ENCODE peak calls at places on chromosomes 5 and 9, in seven cellular contexts. S, H, T, D, C, L and Z are unnamed samples.

GRCh38 chr5:96125335-96125891 is 163.8 kb upstream of the ELL2 start:
- DNase-seq in T (no peak), S (no peak), D (no peak), L (no peak), H (no peak), C (no peak), Z (peak)

GRCh38 chr5:154395407-154396106 is 50.2 kb upstream of the SAP30L start:
- DNase-seq in H (peak), C (peak), S (no peak), D (peak), L (no peak), T (peak), Z (no peak)

GRCh38 chr9:108053555-108054061 is 564.0 kb upstream of the KLF4 start:
- DNase-seq in H (peak), D (peak), C (peak), S (peak), L (peak), T (no peak), Z (peak)

GRCh38 chr9:93003552-93004407 is 54.7 kb upstream of the SUSD3 start:
- DNase-seq in S (no peak), D (peak), T (peak), L (no peak), H (peak), C (no peak), Z (peak)

GRCh38 chr9:122005597-122005996 is 87.5 kb downstream of the TTLL11 start:
- DNase-seq in C (no peak), L (no peak), H (peak), S (no peak), D (no peak), T (peak), Z (peak)

GRCh38 chr9:22035591-22036011 is 26.5 kb upstream of the CDKN2B start:
- DNase-seq in L (no peak), H (no peak), D (no peak), C (no peak), S (no peak), T (no peak), Z (peak)

GRCh38 chr9:98563212-98563907 is 145.4 kb downstream of the GABBR2 start:
- DNase-seq in L (no peak), H (peak), T (peak), C (no peak), S (no peak), D (no peak), Z (no peak)

GRCh38 chr5:6328173-6328572 is 50.2 kb downstream of the MED10 start:
- DNase-seq in L (no peak), D (no peak), H (no peak), S (no peak), T (peak), C (no peak), Z (peak)

GRCh38 chr9:5871785-5872184 is 18.9 kb upstream of the MLANA start:
- DNase-seq in H (no peak), C (no peak), T (no peak), D (no peak), S (no peak), L (no peak), Z (peak)

GRCh38 chr5:55969956-55970355 is 24.8 kb downstream of the IL6ST start:
- DNase-seq in T (no peak), H (no peak), S (no peak), C (no peak), D (no peak), L (no peak), Z (peak)

GRCh38 chr9:96620832-96621269 is 1.2 kb upstream of the CDC14B start:
- DNase-seq in T (peak), H (no peak), L (no peak), D (no peak), C (no peak), S (no peak), Z (no peak)

GRCh38 chr9:96618209-96619108 is 1.2 kb downstream of the CDC14B start:
- DNase-seq in L (peak), T (peak), D (peak), C (peak), H (peak), S (peak), Z (peak)

GRCh38 chr9:96620155-96620514 is 492 bp upstream of the CDC14B start:
- DNase-seq in H (no peak), C (no peak), L (no peak), D (no peak), T (no peak), S (no peak), Z (no peak)

GRCh38 chr9:96619109-96619435 is 571 bp downstream of the CDC14B start:
- DNase-seq in T (peak), C (peak), H (no peak), L (no peak), S (no peak), D (no peak), Z (no peak)

DNA sequence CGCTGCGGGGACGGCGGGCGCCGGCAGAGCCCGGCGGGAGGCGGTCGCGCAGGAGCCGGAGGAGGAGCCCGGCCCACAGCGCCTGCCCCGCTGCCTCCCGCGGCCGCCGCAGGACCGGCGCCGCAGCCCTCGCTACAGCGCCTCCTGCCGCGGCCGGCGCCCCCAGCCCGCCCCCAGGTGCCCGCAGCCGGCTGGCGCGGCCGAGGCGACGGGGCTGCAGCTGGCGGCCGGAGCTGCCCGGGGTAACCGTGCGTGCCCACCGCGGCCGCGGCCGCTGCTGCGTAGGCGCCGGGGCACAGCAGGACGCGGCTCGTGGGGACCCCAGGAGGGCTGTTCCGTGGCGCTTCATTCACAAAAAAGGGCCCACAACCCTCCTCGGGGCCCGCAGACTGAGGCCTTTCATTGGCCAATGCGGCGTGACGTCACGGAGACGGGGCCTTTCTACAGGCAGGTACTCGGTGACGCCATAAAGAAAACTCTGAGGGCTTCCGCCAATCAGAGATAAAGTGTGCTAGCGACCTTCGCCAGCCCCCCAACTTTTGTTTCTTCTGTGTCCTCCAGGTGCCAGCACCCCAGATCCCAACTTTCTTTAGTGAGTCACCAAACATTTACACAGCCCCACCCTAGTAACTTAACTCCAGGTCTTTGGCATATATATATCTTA is at the start of gene CDC14B:
- DNase-seq in S (peak), L (peak), H (peak), T (peak), D (peak), C (peak), Z (peak)
- TF ChIP-seq CTCF in S (no peak), L (no peak), H (no peak), T (no peak), D (no peak), C (peak), Z (no peak)

GRCh38 chr5:80208337-80208736 is 47.5 kb downstream of the SERINC5 start:
- DNase-seq in H (no peak), T (no peak), C (no peak), S (no peak), L (no peak), D (no peak), Z (no peak)
- H3K4me3 ChIP-seq in H (no peak), T (no peak), C (no peak), S (no peak), L (no peak), D (no peak), Z (no peak)

GRCh38 chr5:2475902-2476301 is 275.6 kb downstream of the IRX2 start:
- DNase-seq in L (no peak), H (no peak), D (no peak), S (no peak), T (no peak), C (no peak), Z (no peak)
- TF ChIP-seq CTCF in L (no peak), H (no peak), D (no peak), S (no peak), T (peak), C (no peak), Z (no peak)

GRCh38 chr5:87020099-87020934 is 247.4 kb upstream of the RASA1 start:
- DNase-seq in S (no peak), D (peak), C (no peak), T (peak), H (peak), L (no peak), Z (peak)
- H3K4me3 ChIP-seq in S (no peak), D (no peak), C (no peak), T (no peak), H (no peak), L (no peak), Z (no peak)

GRCh38 chr5:63959177-63959982 is 2.9 kb downstream of the HTR1A start:
- DNase-seq in L (no peak), D (no peak), T (peak), H (no peak), C (no peak), S (no peak), Z (no peak)
- TF ChIP-seq CTCF in L (no peak), D (no peak), T (peak), H (no peak), C (no peak), S (no peak), Z (no peak)

GRCh38 chr9:109640232-109641078 is 139.5 kb upstream of the PALM2AKAP2 start:
- DNase-seq in D (peak), L (no peak), C (peak), T (peak), S (no peak), H (no peak), Z (peak)

GRCh38 chr9:109641079-109641659 is 138.8 kb upstream of the PALM2AKAP2 start:
- DNase-seq in T (no peak), S (no peak), L (no peak), D (no peak), C (no peak), H (no peak), Z (no peak)

DNA sequence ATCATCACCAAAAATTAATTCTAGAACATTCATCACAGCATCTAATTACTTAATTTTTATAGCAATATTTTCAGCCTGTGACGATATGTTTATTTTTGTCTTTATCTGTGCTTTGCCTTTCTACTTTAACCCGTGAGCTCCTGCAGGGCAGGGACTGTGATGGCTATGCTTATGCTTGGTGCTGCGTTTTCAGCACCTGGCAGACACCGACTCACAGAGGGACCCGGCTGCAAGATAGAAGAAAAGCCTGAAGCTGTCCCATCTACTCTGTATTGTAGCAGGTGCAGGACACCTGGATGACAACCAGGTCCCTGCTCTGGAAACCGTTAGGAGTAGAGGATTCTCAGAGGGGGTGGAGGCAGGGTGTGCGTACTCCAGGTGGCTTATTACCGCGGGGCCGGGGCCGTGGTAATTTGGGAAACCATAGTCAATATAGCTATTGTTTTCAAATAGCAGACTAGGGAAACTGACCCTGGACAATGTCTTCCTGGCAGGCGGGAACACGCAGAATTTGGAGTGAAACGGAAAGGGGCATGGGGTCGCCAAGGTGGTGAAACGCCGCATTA is 140.2 kb upstream of the PALM2AKAP2 start:
- DNase-seq in H (no peak), T (no peak), S (no peak), C (no peak), L (no peak), D (no peak), Z (no peak)
- H3K4me3 ChIP-seq in H (no peak), T (peak), S (peak), C (peak), L (peak), D (no peak), Z (peak)

GRCh38 chr5:139657363-139658321 is 9.5 kb downstream of the CXXC5 start:
- DNase-seq in S (no peak), C (no peak), D (no peak), L (no peak), T (no peak), H (no peak), Z (peak)

GRCh38 chr5:139659673-139660072 is 11.5 kb downstream of the CXXC5 start:
- DNase-seq in T (peak), S (no peak), D (no peak), L (no peak), C (no peak), H (no peak), Z (no peak)

GRCh38 chr5:139658501-139658927 is 10.4 kb downstream of the CXXC5 start:
- DNase-seq in H (no peak), C (peak), L (no peak), S (no peak), D (no peak), T (no peak), Z (peak)

GRCh38 chr5:139660105-139660915 is 12.2 kb downstream of the CXXC5 start:
- DNase-seq in C (peak), L (no peak), T (no peak), D (peak), S (peak), H (peak), Z (peak)

GRCh38 chr5:139658928-139659667 is 10.9 kb downstream of the CXXC5 start:
- DNase-seq in D (peak), L (no peak), S (no peak), T (peak), H (peak), C (peak), Z (peak)
- TF ChIP-seq CTCF in D (no peak), L (no peak), S (no peak), T (no peak), H (no peak), C (no peak), Z (no peak)

GRCh38 chr9:112644449-112644965 is 73.4 kb downstream of the INIP start:
- DNase-seq in H (no peak), L (no peak), T (no peak), S (no peak), D (no peak), C (no peak), Z (no peak)

GRCh38 chr9:112640311-112640710 is 77.6 kb downstream of the INIP start:
- DNase-seq in T (no peak), L (no peak), H (no peak), D (no peak), S (no peak), C (no peak), Z (no peak)

GRCh38 chr9:112647596-112647995 is 70.3 kb downstream of the INIP start:
- DNase-seq in S (no peak), H (no peak), C (no peak), D (no peak), L (no peak), T (no peak), Z (no peak)

GRCh38 chr9:112642126-112642525 is 75.8 kb downstream of the INIP start:
- DNase-seq in C (no peak), H (no peak), T (peak), D (no peak), L (no peak), S (no peak), Z (no peak)
- H3K4me3 ChIP-seq in C (no peak), H (no peak), T (no peak), D (no peak), L (no peak), S (no peak), Z (no peak)

DNA sequence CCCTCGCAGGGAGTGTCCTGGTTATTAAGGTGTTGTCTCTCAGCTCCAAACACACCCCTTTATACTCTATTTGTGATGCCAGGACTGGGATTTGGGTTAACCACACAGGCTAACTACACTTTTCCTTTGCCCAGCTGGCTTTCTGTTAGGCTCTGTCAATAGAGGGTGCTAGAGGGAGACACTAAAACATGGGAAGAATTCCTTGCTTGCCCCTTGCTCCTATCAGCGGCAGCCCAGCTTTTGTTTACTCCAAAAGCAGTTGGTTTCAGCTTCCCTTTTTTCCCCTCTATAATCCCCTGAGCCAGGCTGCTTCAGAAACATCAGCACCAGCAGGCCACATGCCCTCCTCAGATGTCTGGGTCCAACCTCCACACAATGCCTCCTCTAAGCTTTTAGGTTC is 297.1 kb downstream of the KCTD16 start:
- DNase-seq in H (peak), T (peak), C (no peak), D (no peak), L (no peak), S (peak), Z (peak)
- TF ChIP-seq CTCF in H (no peak), T (peak), C (no peak), D (peak), L (no peak), S (peak), Z (peak)